ENCODE peak calls at places on chromosomes 16 and 17, in ten cellular contexts. R is progenitor cell of endocrine pancreas; L is WTC11; B is ascending aorta; C is GM20000; H is MCF 10A; U is CD8-positive, alpha-beta T cell; M is A673; P is AG10803; E is A549. O is an unnamed sample.

GRCh38 chr16:30382398-30383015 is at the start of gene SEPTIN1:
- DNase-seq in R (no peak), L (no peak), B (no peak), C (peak), H (no peak), U (peak), M (no peak), P (no peak), E (no peak), O (no peak)

GRCh38 chr17:47225436-47225858 is 16.3 kb downstream of the MYL4 start:
- DNase-seq in R (no peak), L (no peak), B (peak), C (no peak), H (peak), U (no peak), M (peak), P (peak), E (peak), O (no peak)

GRCh38 chr17:43369986-43370385 is 28.8 kb upstream of the ARL4D start:
- DNase-seq in R (no peak), L (no peak), B (no peak), C (no peak), H (no peak), U (no peak), M (no peak), P (no peak), E (no peak), O (no peak)

GRCh38 chr17:8892338-8892690 is 24.8 kb upstream of the PIK3R6 start:
- DNase-seq in R (no peak), L (no peak), B (no peak), C (peak), H (no peak), U (no peak), M (no peak), P (no peak), E (no peak), O (no peak)

GRCh38 chr16:29848420-29849297 is 14.4 kb downstream of the CDIPT start:
- DNase-seq in R (peak), L (peak), B (peak), C (peak), H (peak), U (peak), M (peak), P (peak), E (peak), O (peak)

GRCh38 chr16:81823111-81823510 is 44.0 kb downstream of the PLCG2 start:
- DNase-seq in R (no peak), L (peak), B (peak), C (peak), H (no peak), U (no peak), M (no peak), P (no peak), E (no peak), O (no peak)

GRCh38 chr17:60524463-60525346 is 1.3 kb downstream of the APPBP2 start:
- DNase-seq in R (no peak), L (no peak), B (no peak), C (no peak), H (peak), U (no peak), M (peak), P (no peak), E (no peak), O (no peak)

GRCh38 chr17:11383157-11383556 is 142.1 kb downstream of the SHISA6 start:
- DNase-seq in R (no peak), L (no peak), B (no peak), C (no peak), H (no peak), U (no peak), M (peak), P (no peak), E (no peak), O (no peak)

GRCh38 chr16:89308391-89309333 is 91.2 kb downstream of the ZNF778 start:
- DNase-seq in R (no peak), L (peak), B (no peak), C (no peak), H (no peak), U (no peak), M (no peak), P (no peak), E (no peak), O (no peak)

GRCh38 chr17:65173284-65173793 is 36.2 kb downstream of the RGS9 start:
- DNase-seq in R (no peak), L (no peak), B (no peak), C (no peak), H (peak), U (peak), M (peak), P (peak), E (peak), O (no peak)

GRCh38 chr16:65126845-65127624 is 5.2 kb upstream of the CDH11 start:
- DNase-seq in R (no peak), L (no peak), B (no peak), C (no peak), H (no peak), U (no peak), M (no peak), P (no peak), E (no peak), O (no peak)
- TF ChIP-seq CTCF in R (peak), L (peak), B (peak), C (peak), H (no peak), U (no peak), M (peak), P (peak), E (no peak), O (peak)

DNA sequence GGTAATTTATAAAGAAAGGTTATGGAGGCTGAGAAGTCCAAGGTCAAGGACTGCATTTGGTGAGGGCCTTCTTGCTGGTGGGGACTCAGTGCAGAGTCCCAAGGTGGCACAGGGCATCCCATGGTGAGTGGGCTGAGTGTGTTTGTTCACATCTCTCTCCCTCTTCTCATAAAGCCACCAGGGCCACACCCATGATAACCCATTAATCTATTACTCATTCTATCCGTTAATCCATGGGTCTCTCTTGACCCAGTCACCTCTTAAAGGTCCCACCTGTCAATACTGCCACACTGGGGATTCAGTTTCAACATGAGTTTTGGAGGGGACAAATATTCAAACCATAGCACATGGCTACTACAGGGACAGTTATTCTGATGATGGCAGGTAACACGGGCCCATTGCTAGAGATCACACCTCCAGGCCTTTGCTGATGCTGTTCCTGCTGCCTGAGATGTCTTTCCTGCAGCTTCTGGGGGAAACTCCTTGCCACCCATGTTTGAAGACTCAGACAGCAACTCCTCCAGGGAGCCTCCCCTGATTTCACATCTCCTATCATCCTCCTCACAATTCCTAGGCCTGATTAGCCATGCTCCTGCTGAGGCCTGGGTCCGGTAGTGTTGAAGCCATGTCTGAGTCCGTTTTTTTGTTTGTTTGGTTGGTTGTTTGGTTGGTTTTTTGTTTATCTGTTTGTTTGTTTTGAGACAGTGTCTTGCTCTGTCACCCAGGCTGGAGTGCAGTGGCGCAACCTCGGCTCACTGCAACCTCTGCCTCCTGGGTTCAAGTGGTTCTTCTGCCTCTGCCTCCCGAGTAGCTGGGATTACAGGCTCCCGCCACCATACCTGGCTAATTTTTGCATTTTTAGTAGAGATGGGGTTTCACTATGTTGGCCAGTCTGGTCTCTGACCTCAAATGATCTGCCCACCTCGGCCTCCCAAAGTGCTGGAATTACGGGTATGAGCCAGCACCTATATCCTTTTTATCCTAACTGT is 16.1 kb downstream of the SOCS1 start:
- DNase-seq in R (no peak), L (no peak), B (no peak), C (no peak), H (no peak), U (no peak), M (no peak), P (no peak), E (no peak), O (no peak)
- TF ChIP-seq CTCF in R (no peak), L (no peak), B (no peak), C (no peak), H (no peak), U (no peak), M (no peak), P (no peak), E (no peak), O (no peak)

DNA sequence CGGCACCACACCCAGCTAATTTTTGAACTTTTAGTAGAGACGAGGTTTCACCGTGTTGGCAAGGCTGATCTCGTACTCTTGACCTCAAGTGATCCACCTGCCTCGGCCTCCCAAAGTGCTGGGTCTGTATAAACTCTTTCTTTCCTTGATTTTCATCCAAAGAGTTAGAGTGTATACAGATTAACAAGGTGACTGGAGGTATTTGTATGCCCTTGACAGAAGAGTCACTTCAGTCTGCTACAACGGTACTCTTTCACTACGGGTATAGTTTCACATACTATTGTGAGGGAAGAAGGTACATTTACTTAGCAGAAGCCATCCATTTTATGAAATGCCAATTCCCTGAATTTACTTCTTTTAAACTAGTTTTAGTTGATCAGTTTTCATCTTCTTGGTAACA is 32.5 kb downstream of the PPM1E start:
- DNase-seq in R (no peak), L (no peak), B (no peak), C (no peak), H (no peak), U (no peak), M (no peak), P (no peak), E (no peak), O (no peak)
- TF ChIP-seq CTCF in R (no peak), L (no peak), B (no peak), C (no peak), H (no peak), U (no peak), M (no peak), P (no peak), E (no peak), O (no peak)

GRCh38 chr16:67184453-67185002 is 765 bp upstream of the MATCAP1 start:
- DNase-seq in R (no peak), L (peak), B (no peak), C (peak), H (no peak), U (no peak), M (no peak), P (no peak), E (peak), O (no peak)
- TF ChIP-seq CTCF in R (no peak), L (no peak), B (no peak), C (no peak), H (no peak), U (no peak), M (no peak), P (no peak), E (no peak), O (no peak)

DNA sequence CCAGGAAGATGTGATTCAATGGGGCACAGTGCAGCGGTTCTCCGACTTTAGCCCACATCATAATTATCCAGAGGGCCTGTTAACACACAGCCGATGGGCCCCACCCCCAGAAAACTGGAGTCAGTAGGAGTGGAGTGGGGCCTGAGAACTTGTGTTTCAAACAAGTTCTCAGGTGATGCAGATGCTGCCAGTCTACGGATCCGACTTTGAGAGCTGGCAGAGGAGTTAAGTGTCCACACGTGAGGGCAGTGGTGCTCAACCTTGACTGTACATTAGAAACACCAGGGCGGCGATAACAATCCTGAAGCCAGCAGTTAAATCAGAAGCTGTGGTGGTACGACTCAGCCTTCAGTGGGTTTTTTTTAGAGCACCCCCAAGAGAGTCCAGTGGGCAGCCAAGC is 75.0 kb downstream of the GPRC5B start:
- DNase-seq in R (no peak), L (no peak), B (no peak), C (no peak), H (no peak), U (no peak), M (no peak), P (no peak), E (no peak), O (no peak)
- TF ChIP-seq CTCF in R (no peak), L (no peak), B (no peak), C (no peak), H (no peak), U (no peak), M (no peak), P (no peak), E (no peak), O (no peak)

DNA sequence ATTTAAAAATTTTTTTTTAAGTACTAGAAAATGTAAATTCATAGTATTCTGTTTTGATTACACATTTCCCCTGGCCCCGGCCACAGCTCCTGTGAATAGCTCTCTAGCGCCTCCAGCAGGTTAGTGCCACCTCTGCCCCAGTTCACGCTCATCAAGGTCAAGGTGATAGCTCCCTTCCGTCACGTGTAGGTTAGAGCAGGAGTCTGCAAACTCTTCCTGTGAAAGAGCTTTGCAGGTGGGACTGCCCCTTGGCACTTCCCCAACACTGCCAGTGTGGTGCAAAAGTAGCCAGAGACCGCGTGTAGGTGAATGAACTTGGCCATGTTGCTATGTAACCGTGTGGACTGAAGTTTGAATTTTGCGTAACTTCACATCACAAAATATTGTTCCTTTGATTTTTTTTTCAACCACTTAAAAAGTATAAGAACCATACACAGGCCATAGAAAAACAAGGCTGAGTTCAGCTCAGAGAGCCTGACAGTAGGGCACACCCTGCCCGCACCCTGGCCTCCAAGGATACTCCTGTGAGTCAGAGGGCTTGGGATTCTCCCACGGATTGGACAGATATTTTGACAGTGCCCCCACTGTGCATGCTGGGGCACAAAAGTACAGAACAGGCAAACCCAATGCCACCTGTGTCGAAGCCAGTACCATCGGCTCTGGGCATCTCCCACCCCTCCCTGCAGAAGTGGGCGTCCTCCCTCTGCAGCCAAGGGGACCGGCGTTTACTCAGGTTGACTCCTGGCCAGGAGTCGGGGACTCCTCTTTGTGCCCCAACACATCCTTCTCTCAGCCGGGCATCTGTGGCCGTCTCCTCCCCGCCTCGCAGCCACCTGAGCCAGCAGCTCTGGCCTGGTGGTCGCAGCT is 92.0 kb upstream of the CHMP6 start:
- DNase-seq in R (no peak), L (peak), B (no peak), C (peak), H (peak), U (peak), M (peak), P (no peak), E (peak), O (peak)
- TF ChIP-seq CTCF in R (peak), L (peak), B (peak), C (peak), H (peak), U (peak), M (peak), P (peak), E (peak), O (peak)

GRCh38 chr16:10931977-10932632 is 10.2 kb downstream of the DEXI start:
- DNase-seq in R (no peak), L (no peak), B (no peak), C (no peak), H (no peak), U (no peak), M (no peak), P (no peak), E (no peak), O (no peak)

GRCh38 chr16:10929853-10930754 is 12.2 kb downstream of the DEXI start:
- DNase-seq in R (no peak), L (no peak), B (no peak), C (no peak), H (no peak), U (no peak), M (no peak), P (no peak), E (no peak), O (no peak)

GRCh38 chr16:10931133-10931532 is 11.1 kb downstream of the DEXI start:
- DNase-seq in R (no peak), L (no peak), B (no peak), C (no peak), H (no peak), U (no peak), M (no peak), P (no peak), E (no peak), O (no peak)

GRCh38 chr16:10932959-10933710 is 9.1 kb downstream of the DEXI start:
- DNase-seq in R (no peak), L (no peak), B (no peak), C (no peak), H (no peak), U (no peak), M (no peak), P (no peak), E (no peak), O (no peak)

DNA sequence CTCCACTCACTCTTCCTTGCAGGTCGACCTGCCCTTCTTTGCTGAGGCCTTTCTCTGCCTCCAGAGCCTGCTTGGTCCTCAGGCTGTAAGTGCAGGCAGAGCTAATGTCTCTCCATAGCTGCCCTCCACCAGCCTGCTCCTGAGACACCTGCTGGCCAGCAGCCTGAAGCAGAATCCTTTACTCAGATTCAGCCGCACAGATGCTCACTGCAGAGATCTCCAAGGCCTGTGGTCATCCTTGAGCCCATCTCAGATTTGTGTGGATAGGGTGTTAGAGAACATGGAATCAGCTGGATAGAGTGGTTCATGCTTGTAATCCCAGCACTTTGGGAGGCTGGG is 11.5 kb downstream of the DEXI start:
- DNase-seq in R (no peak), L (no peak), B (no peak), C (no peak), H (no peak), U (no peak), M (no peak), P (no peak), E (no peak), O (no peak)
- TF ChIP-seq CTCF in R (no peak), L (no peak), B (no peak), C (no peak), H (no peak), U (no peak), M (no peak), P (no peak), E (no peak), O (no peak)

DNA sequence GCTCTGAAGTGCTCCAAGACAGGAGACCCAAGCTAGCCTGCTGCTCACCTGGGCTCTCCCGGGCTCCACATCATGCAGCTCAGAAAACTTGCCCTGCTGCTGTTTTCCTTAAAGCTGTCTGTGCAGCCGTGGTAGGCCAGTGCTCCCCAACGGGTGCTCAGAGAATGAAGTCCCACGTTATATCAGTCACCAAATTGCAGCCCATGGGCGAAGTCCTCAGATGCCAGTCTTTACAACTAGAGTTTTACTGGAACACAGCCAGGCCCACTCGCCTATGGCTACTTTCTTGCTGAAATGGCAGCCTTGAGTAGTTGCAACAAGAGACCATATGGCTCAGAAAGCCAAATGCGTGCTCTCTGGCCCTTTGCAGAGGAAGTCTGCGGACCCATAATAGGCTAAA is 6.3 kb downstream of the CREBBP start:
- DNase-seq in R (no peak), L (no peak), B (no peak), C (no peak), H (no peak), U (no peak), M (no peak), P (no peak), E (no peak), O (no peak)
- TF ChIP-seq CTCF in R (no peak), L (no peak), B (no peak), C (no peak), H (no peak), U (no peak), M (no peak), P (no peak), E (no peak), O (no peak)

O was measured in neural crest cell.